ENCODE peak calls at places on chromosomes 5 and 9, in ten cellular contexts. One of them, this sample, is unnamed.

GRCh38 chr5:4700082-4700481 is 440.0 kb upstream of the ADAMTS16 start:
- DNase-seq in GM06990: no peak
- DNase-seq in fibroblast of mammary gland: peak
- DNase-seq in A549: no peak
- DNase-seq in endodermal cell: peak
- DNase-seq in CD8-positive, alpha-beta T cell: no peak
- DNase-seq in fibroblast of the aortic adventitia: peak
- DNase-seq in right lobe of liver: peak
- DNase-seq in tibial nerve: peak
- DNase-seq in type B pancreatic cell: peak
- DNase-seq in this sample: no peak

GRCh38 chr9:27117489-27118135 is 8.6 kb downstream of the TEK start:
- DNase-seq in GM06990: no peak
- DNase-seq in fibroblast of mammary gland: peak
- DNase-seq in A549: peak
- DNase-seq in endodermal cell: peak
- DNase-seq in CD8-positive, alpha-beta T cell: no peak
- DNase-seq in fibroblast of the aortic adventitia: peak
- DNase-seq in right lobe of liver: peak
- DNase-seq in tibial nerve: no peak
- DNase-seq in type B pancreatic cell: no peak
- DNase-seq in this sample: no peak

GRCh38 chr5:48192-48591 is 43.8 kb upstream of the PLEKHG4B start:
- DNase-seq in GM06990: no peak
- DNase-seq in fibroblast of mammary gland: no peak
- DNase-seq in A549: no peak
- DNase-seq in endodermal cell: no peak
- DNase-seq in CD8-positive, alpha-beta T cell: no peak
- DNase-seq in fibroblast of the aortic adventitia: no peak
- DNase-seq in right lobe of liver: no peak
- DNase-seq in tibial nerve: no peak
- DNase-seq in type B pancreatic cell: no peak
- DNase-seq in this sample: no peak

GRCh38 chr9:21294325-21294724 is 10.8 kb downstream of the IFNA5 start:
- DNase-seq in GM06990: no peak
- DNase-seq in fibroblast of mammary gland: peak
- DNase-seq in A549: peak
- DNase-seq in endodermal cell: no peak
- DNase-seq in CD8-positive, alpha-beta T cell: no peak
- DNase-seq in fibroblast of the aortic adventitia: no peak
- DNase-seq in right lobe of liver: no peak
- DNase-seq in tibial nerve: no peak
- DNase-seq in type B pancreatic cell: no peak
- DNase-seq in this sample: no peak

GRCh38 chr5:61649971-61650370 is 317.9 kb downstream of the ZSWIM6 start:
- DNase-seq in GM06990: no peak
- DNase-seq in fibroblast of mammary gland: no peak
- DNase-seq in A549: no peak
- DNase-seq in endodermal cell: no peak
- DNase-seq in CD8-positive, alpha-beta T cell: no peak
- DNase-seq in fibroblast of the aortic adventitia: no peak
- DNase-seq in right lobe of liver: no peak
- DNase-seq in tibial nerve: no peak
- DNase-seq in type B pancreatic cell: no peak
- DNase-seq in this sample: no peak

GRCh38 chr5:168647083-168647482 is 67.9 kb upstream of the PANK3 start:
- DNase-seq in GM06990: no peak
- DNase-seq in fibroblast of mammary gland: peak
- DNase-seq in A549: no peak
- DNase-seq in endodermal cell: no peak
- DNase-seq in CD8-positive, alpha-beta T cell: no peak
- DNase-seq in fibroblast of the aortic adventitia: no peak
- DNase-seq in right lobe of liver: no peak
- DNase-seq in tibial nerve: no peak
- DNase-seq in type B pancreatic cell: no peak
- DNase-seq in this sample: no peak

GRCh38 chr9:7802666-7803065 is 3.1 kb upstream of the DMAC1 start:
- DNase-seq in GM06990: no peak
- DNase-seq in fibroblast of mammary gland: peak
- DNase-seq in A549: no peak
- DNase-seq in endodermal cell: no peak
- DNase-seq in CD8-positive, alpha-beta T cell: no peak
- DNase-seq in fibroblast of the aortic adventitia: peak
- DNase-seq in right lobe of liver: no peak
- DNase-seq in tibial nerve: no peak
- DNase-seq in type B pancreatic cell: no peak
- DNase-seq in this sample: no peak

GRCh38 chr5:10630126-10630525 is 66.3 kb downstream of the ANKRD33B start:
- DNase-seq in GM06990: no peak
- DNase-seq in fibroblast of mammary gland: no peak
- DNase-seq in A549: no peak
- DNase-seq in endodermal cell: no peak
- DNase-seq in CD8-positive, alpha-beta T cell: no peak
- DNase-seq in fibroblast of the aortic adventitia: no peak
- DNase-seq in right lobe of liver: no peak
- DNase-seq in tibial nerve: no peak
- DNase-seq in type B pancreatic cell: no peak
- DNase-seq in this sample: no peak

GRCh38 chr5:157203417-157203816 is 22.8 kb downstream of the ITK start:
- DNase-seq in GM06990: no peak
- DNase-seq in fibroblast of mammary gland: no peak
- DNase-seq in A549: no peak
- DNase-seq in endodermal cell: no peak
- DNase-seq in CD8-positive, alpha-beta T cell: no peak
- DNase-seq in fibroblast of the aortic adventitia: no peak
- DNase-seq in right lobe of liver: no peak
- DNase-seq in tibial nerve: no peak
- DNase-seq in type B pancreatic cell: no peak
- DNase-seq in this sample: no peak

GRCh38 chr9:33623658-33624586 is 99.9 kb downstream of the ANKRD18B start:
- DNase-seq in GM06990: peak
- DNase-seq in fibroblast of mammary gland: peak
- DNase-seq in A549: peak
- DNase-seq in endodermal cell: peak
- DNase-seq in CD8-positive, alpha-beta T cell: peak
- DNase-seq in fibroblast of the aortic adventitia: peak
- DNase-seq in right lobe of liver: peak
- DNase-seq in tibial nerve: peak
- DNase-seq in type B pancreatic cell: no peak
- DNase-seq in this sample: no peak

GRCh38 chr5:76691470-76692273 is 24.3 kb upstream of the F2R start:
- DNase-seq in GM06990: peak
- DNase-seq in fibroblast of mammary gland: peak
- DNase-seq in A549: no peak
- DNase-seq in endodermal cell: no peak
- DNase-seq in CD8-positive, alpha-beta T cell: no peak
- DNase-seq in fibroblast of the aortic adventitia: peak
- DNase-seq in right lobe of liver: peak
- DNase-seq in tibial nerve: no peak
- DNase-seq in type B pancreatic cell: no peak
- DNase-seq in this sample: no peak

DNA sequence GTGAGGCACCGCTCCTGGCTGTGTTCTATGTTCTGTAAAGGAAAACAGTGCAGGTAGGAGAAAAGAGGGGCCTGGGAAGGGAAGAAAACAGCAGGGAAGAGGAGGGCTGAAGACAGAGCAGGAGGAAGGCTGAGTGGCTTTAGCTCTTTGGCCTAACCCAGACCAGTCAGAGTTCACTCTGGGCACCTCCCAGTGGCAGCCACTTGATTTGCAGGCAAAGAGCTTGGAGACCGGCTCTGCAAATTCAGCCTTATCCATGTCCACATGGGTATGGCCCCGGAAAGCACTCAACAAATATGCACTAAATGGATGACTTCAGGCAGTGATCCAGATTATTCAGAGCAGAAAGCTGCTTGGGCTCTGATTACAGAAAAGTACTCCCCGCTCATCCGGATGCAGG is 4.4 kb upstream of the RNU6ATAC start:
- DNase-seq in GM06990: no peak
- DNase-seq in fibroblast of mammary gland: no peak
- DNase-seq in A549: no peak
- DNase-seq in endodermal cell: peak
- DNase-seq in CD8-positive, alpha-beta T cell: no peak
- DNase-seq in fibroblast of the aortic adventitia: no peak
- DNase-seq in right lobe of liver: no peak
- DNase-seq in tibial nerve: no peak
- DNase-seq in type B pancreatic cell: no peak
- DNase-seq in this sample: no peak
- TF ChIP-seq CTCF in GM06990: no peak
- TF ChIP-seq CTCF in fibroblast of mammary gland: no peak
- TF ChIP-seq CTCF in A549: no peak
- TF ChIP-seq CTCF in endodermal cell: peak
- TF ChIP-seq CTCF in CD8-positive, alpha-beta T cell: no peak
- TF ChIP-seq CTCF in fibroblast of the aortic adventitia: peak
- TF ChIP-seq CTCF in right lobe of liver: peak
- TF ChIP-seq CTCF in tibial nerve: no peak
- TF ChIP-seq CTCF in type B pancreatic cell: peak
- TF ChIP-seq CTCF in this sample: peak

GRCh38 chr5:119267958-119268386 is 87.8 kb upstream of the TNFAIP8 start:
- DNase-seq in GM06990: peak
- DNase-seq in fibroblast of mammary gland: peak
- DNase-seq in A549: peak
- DNase-seq in endodermal cell: peak
- DNase-seq in CD8-positive, alpha-beta T cell: peak
- DNase-seq in fibroblast of the aortic adventitia: peak
- DNase-seq in right lobe of liver: peak
- DNase-seq in tibial nerve: peak
- DNase-seq in type B pancreatic cell: peak
- DNase-seq in this sample: peak
- TF ChIP-seq CTCF in GM06990: peak
- TF ChIP-seq CTCF in fibroblast of mammary gland: peak
- TF ChIP-seq CTCF in A549: no peak
- TF ChIP-seq CTCF in endodermal cell: peak
- TF ChIP-seq CTCF in CD8-positive, alpha-beta T cell: peak
- TF ChIP-seq CTCF in fibroblast of the aortic adventitia: peak
- TF ChIP-seq CTCF in right lobe of liver: peak
- TF ChIP-seq CTCF in tibial nerve: peak
- TF ChIP-seq CTCF in type B pancreatic cell: peak
- TF ChIP-seq CTCF in this sample: peak

GRCh38 chr5:81095835-81096234 is 135.7 kb downstream of the RASGRF2 start:
- DNase-seq in GM06990: no peak
- DNase-seq in fibroblast of mammary gland: no peak
- DNase-seq in A549: no peak
- DNase-seq in endodermal cell: no peak
- DNase-seq in CD8-positive, alpha-beta T cell: no peak
- DNase-seq in fibroblast of the aortic adventitia: no peak
- DNase-seq in right lobe of liver: no peak
- DNase-seq in tibial nerve: no peak
- DNase-seq in type B pancreatic cell: no peak
- DNase-seq in this sample: no peak

GRCh38 chr5:81091199-81091598 is 131.0 kb downstream of the RASGRF2 start:
- DNase-seq in GM06990: no peak
- DNase-seq in fibroblast of mammary gland: no peak
- DNase-seq in A549: no peak
- DNase-seq in endodermal cell: no peak
- DNase-seq in CD8-positive, alpha-beta T cell: no peak
- DNase-seq in fibroblast of the aortic adventitia: no peak
- DNase-seq in right lobe of liver: no peak
- DNase-seq in tibial nerve: no peak
- DNase-seq in type B pancreatic cell: no peak
- DNase-seq in this sample: no peak

GRCh38 chr5:81097733-81098132 is 135.4 kb upstream of the CKMT2 start:
- DNase-seq in GM06990: no peak
- DNase-seq in fibroblast of mammary gland: peak
- DNase-seq in A549: no peak
- DNase-seq in endodermal cell: no peak
- DNase-seq in CD8-positive, alpha-beta T cell: no peak
- DNase-seq in fibroblast of the aortic adventitia: no peak
- DNase-seq in right lobe of liver: no peak
- DNase-seq in tibial nerve: no peak
- DNase-seq in type B pancreatic cell: no peak
- DNase-seq in this sample: no peak

DNA sequence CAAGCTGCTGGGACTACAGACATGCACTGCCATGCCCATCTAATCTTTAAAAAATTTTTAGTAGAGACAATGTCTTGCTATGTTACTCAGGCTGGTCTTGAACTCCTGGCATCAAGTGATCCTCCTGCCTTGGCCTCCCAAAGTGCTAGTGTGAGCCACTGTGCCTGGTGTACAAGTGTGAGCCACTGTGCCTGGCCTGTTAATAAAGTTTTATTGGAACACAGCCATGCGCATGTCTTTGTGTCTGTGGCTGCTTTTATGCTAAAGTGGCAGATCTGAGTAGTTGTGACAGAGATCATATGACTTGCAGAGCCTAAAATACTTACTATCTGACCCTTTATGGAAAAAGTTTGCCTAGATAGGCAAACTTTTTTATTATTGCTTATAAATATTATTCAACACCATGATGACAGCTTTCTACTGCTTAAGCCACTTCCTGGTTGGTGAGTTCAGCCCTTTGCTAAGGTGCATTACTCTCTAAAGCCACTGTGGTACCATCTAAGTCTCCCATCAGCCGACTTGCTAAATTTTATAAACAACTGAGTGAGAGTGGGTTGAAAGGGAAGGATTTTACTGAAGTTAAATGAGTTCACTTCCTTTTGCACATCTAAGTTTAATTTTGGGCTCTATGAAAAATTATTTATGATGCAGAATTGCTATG is 133.5 kb downstream of the RASGRF2 start:
- DNase-seq in GM06990: no peak
- DNase-seq in fibroblast of mammary gland: no peak
- DNase-seq in A549: no peak
- DNase-seq in endodermal cell: no peak
- DNase-seq in CD8-positive, alpha-beta T cell: no peak
- DNase-seq in fibroblast of the aortic adventitia: no peak
- DNase-seq in right lobe of liver: no peak
- DNase-seq in tibial nerve: no peak
- DNase-seq in type B pancreatic cell: no peak
- DNase-seq in this sample: no peak
- TF ChIP-seq CTCF in GM06990: no peak
- TF ChIP-seq CTCF in fibroblast of mammary gland: no peak
- TF ChIP-seq CTCF in A549: no peak
- TF ChIP-seq CTCF in endodermal cell: peak
- TF ChIP-seq CTCF in CD8-positive, alpha-beta T cell: no peak
- TF ChIP-seq CTCF in fibroblast of the aortic adventitia: no peak
- TF ChIP-seq CTCF in right lobe of liver: no peak
- TF ChIP-seq CTCF in tibial nerve: no peak
- TF ChIP-seq CTCF in type B pancreatic cell: no peak
- TF ChIP-seq CTCF in this sample: no peak

DNA sequence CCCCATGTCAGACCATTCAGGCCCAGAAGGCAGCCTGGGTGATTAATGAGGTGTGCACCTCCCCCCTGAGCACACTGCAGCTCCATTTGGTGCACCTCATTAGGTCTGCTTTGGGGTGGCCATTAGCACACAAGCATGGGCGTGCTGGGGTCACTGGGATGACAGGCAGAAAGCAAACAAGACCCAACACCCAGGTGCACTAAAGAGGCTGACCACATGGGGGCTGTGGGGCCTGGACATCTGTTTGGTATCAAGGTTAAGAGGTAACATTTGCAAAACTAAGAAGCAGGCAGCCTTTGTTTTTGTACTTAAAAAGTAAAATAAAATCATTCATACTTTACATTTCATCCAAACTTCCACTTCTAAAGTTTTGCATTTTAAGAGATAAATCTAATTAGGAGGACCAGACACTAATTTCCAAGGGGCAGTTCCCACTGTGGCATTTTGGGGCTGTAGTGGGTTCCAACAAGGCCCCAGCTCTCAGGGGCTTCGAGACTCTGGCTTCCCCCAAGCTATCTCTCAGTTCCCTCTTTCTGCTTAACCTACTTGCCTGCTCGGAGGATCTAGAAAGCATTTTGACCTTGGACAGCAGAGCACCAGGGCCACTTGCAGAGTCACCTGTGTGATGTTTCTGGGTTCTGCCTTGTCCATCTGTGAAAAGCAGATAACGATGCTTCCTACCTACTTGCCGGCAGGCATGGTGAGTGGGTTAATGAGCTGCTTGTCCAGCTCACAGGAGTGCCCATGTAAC is 175.6 kb downstream of the MED10 start:
- DNase-seq in GM06990: no peak
- DNase-seq in fibroblast of mammary gland: no peak
- DNase-seq in A549: peak
- DNase-seq in endodermal cell: peak
- DNase-seq in CD8-positive, alpha-beta T cell: no peak
- DNase-seq in fibroblast of the aortic adventitia: no peak
- DNase-seq in right lobe of liver: no peak
- DNase-seq in tibial nerve: no peak
- DNase-seq in type B pancreatic cell: no peak
- DNase-seq in this sample: no peak
- TF ChIP-seq CTCF in GM06990: peak
- TF ChIP-seq CTCF in fibroblast of mammary gland: no peak
- TF ChIP-seq CTCF in A549: no peak
- TF ChIP-seq CTCF in endodermal cell: peak
- TF ChIP-seq CTCF in CD8-positive, alpha-beta T cell: no peak
- TF ChIP-seq CTCF in fibroblast of the aortic adventitia: no peak
- TF ChIP-seq CTCF in right lobe of liver: peak
- TF ChIP-seq CTCF in tibial nerve: no peak
- TF ChIP-seq CTCF in type B pancreatic cell: peak
- TF ChIP-seq CTCF in this sample: no peak

This sample was measured in osteocyte.